ENCODE peak calls at places on chromosomes 11 and 22, in four cellular contexts. One of them, this sample, is unnamed.

GRCh38 chr11:112962854-112963367 is 1.7 kb downstream of the NCAM1 start:
- DNase-seq in activated naive CD4-positive, alpha-beta T cell treated with anti-CD3 and anti-CD28 coated beads for 36 hours: no peak
- DNase-seq in ACHN: peak
- DNase-seq in NCI-H2081 treated with DMSO at 0.1 percent for 48 hours: peak
- DNase-seq in this sample: no peak

GRCh38 chr22:22684605-22685561 is 40.5 kb downstream of the GGTLC2 start:
- DNase-seq in NCI-H2081 treated with DMSO at 0.1 percent for 48 hours: no peak
- DNase-seq in ACHN: peak
- DNase-seq in activated naive CD4-positive, alpha-beta T cell treated with anti-CD3 and anti-CD28 coated beads for 36 hours: peak
- DNase-seq in this sample: no peak

GRCh38 chr11:111846640-111847039 is 24.7 kb downstream of the ALG9 start:
- DNase-seq in activated naive CD4-positive, alpha-beta T cell treated with anti-CD3 and anti-CD28 coated beads for 36 hours: no peak
- DNase-seq in NCI-H2081 treated with DMSO at 0.1 percent for 48 hours: no peak
- DNase-seq in ACHN: no peak
- DNase-seq in this sample: no peak

GRCh38 chr11:16086229-16086628 is 270.1 kb downstream of the SOX6 start:
- DNase-seq in activated naive CD4-positive, alpha-beta T cell treated with anti-CD3 and anti-CD28 coated beads for 36 hours: no peak
- DNase-seq in NCI-H2081 treated with DMSO at 0.1 percent for 48 hours: no peak
- DNase-seq in ACHN: no peak
- DNase-seq in this sample: no peak

GRCh38 chr11:108037636-108038035 is 28.9 kb downstream of the CUL5 start:
- DNase-seq in NCI-H2081 treated with DMSO at 0.1 percent for 48 hours: no peak
- DNase-seq in activated naive CD4-positive, alpha-beta T cell treated with anti-CD3 and anti-CD28 coated beads for 36 hours: no peak
- DNase-seq in ACHN: no peak
- DNase-seq in this sample: no peak

GRCh38 chr11:68677432-68677831 is 6.9 kb upstream of the GAL start:
- DNase-seq in ACHN: peak
- DNase-seq in activated naive CD4-positive, alpha-beta T cell treated with anti-CD3 and anti-CD28 coated beads for 36 hours: no peak
- DNase-seq in NCI-H2081 treated with DMSO at 0.1 percent for 48 hours: no peak
- DNase-seq in this sample: peak

GRCh38 chr11:95419915-95420314 is 188.9 kb upstream of the SESN3 start:
- DNase-seq in NCI-H2081 treated with DMSO at 0.1 percent for 48 hours: no peak
- DNase-seq in ACHN: no peak
- DNase-seq in activated naive CD4-positive, alpha-beta T cell treated with anti-CD3 and anti-CD28 coated beads for 36 hours: no peak
- DNase-seq in this sample: no peak

GRCh38 chr11:111586305-111586915 is 15.8 kb upstream of the SIK2 start:
- DNase-seq in ACHN: peak
- DNase-seq in activated naive CD4-positive, alpha-beta T cell treated with anti-CD3 and anti-CD28 coated beads for 36 hours: peak
- DNase-seq in NCI-H2081 treated with DMSO at 0.1 percent for 48 hours: peak
- DNase-seq in this sample: no peak

GRCh38 chr11:66045177-66045639 is 3.8 kb downstream of the GAL3ST3 start:
- DNase-seq in activated naive CD4-positive, alpha-beta T cell treated with anti-CD3 and anti-CD28 coated beads for 36 hours: peak
- DNase-seq in ACHN: peak
- DNase-seq in NCI-H2081 treated with DMSO at 0.1 percent for 48 hours: no peak
- DNase-seq in this sample: no peak

GRCh38 chr11:69718147-69718546 is 14.3 kb upstream of the FGF19 start:
- DNase-seq in ACHN: peak
- DNase-seq in NCI-H2081 treated with DMSO at 0.1 percent for 48 hours: no peak
- DNase-seq in activated naive CD4-positive, alpha-beta T cell treated with anti-CD3 and anti-CD28 coated beads for 36 hours: peak
- DNase-seq in this sample: no peak

GRCh38 chr22:24498826-24499225 is 3.7 kb downstream of the UPB1 start:
- DNase-seq in activated naive CD4-positive, alpha-beta T cell treated with anti-CD3 and anti-CD28 coated beads for 36 hours: no peak
- DNase-seq in NCI-H2081 treated with DMSO at 0.1 percent for 48 hours: no peak
- DNase-seq in ACHN: no peak
- DNase-seq in this sample: no peak

GRCh38 chr11:104339383-104339831 is 175.5 kb upstream of the PDGFD start:
- DNase-seq in ACHN: no peak
- DNase-seq in activated naive CD4-positive, alpha-beta T cell treated with anti-CD3 and anti-CD28 coated beads for 36 hours: no peak
- DNase-seq in NCI-H2081 treated with DMSO at 0.1 percent for 48 hours: no peak
- DNase-seq in this sample: no peak

GRCh38 chr11:83847635-83848034 is 561.5 kb upstream of the CCDC90B start:
- DNase-seq in activated naive CD4-positive, alpha-beta T cell treated with anti-CD3 and anti-CD28 coated beads for 36 hours: no peak
- DNase-seq in NCI-H2081 treated with DMSO at 0.1 percent for 48 hours: no peak
- DNase-seq in ACHN: no peak
- DNase-seq in this sample: no peak

GRCh38 chr11:1232328-1233321 is 9.8 kb downstream of the MUC5B start:
- DNase-seq in NCI-H2081 treated with DMSO at 0.1 percent for 48 hours: no peak
- DNase-seq in activated naive CD4-positive, alpha-beta T cell treated with anti-CD3 and anti-CD28 coated beads for 36 hours: no peak
- DNase-seq in ACHN: no peak
- DNase-seq in this sample: no peak

GRCh38 chr11:132030896-132031295 is 660.5 kb downstream of the NTM start:
- DNase-seq in ACHN: no peak
- DNase-seq in activated naive CD4-positive, alpha-beta T cell treated with anti-CD3 and anti-CD28 coated beads for 36 hours: no peak
- DNase-seq in NCI-H2081 treated with DMSO at 0.1 percent for 48 hours: no peak
- DNase-seq in this sample: no peak

GRCh38 chr22:18000441-18001039 is 23.8 kb downstream of the MICAL3 start:
- DNase-seq in ACHN: no peak
- DNase-seq in activated naive CD4-positive, alpha-beta T cell treated with anti-CD3 and anti-CD28 coated beads for 36 hours: no peak
- DNase-seq in NCI-H2081 treated with DMSO at 0.1 percent for 48 hours: no peak
- DNase-seq in this sample: no peak

GRCh38 chr11:47348859-47349258 is 3.6 kb downstream of the MYBPC3 start:
- DNase-seq in activated naive CD4-positive, alpha-beta T cell treated with anti-CD3 and anti-CD28 coated beads for 36 hours: peak
- DNase-seq in NCI-H2081 treated with DMSO at 0.1 percent for 48 hours: no peak
- DNase-seq in ACHN: peak
- DNase-seq in this sample: no peak

GRCh38 chr11:110728883-110729282 is 16.6 kb upstream of the ARHGAP20 start:
- DNase-seq in ACHN: no peak
- DNase-seq in NCI-H2081 treated with DMSO at 0.1 percent for 48 hours: no peak
- DNase-seq in activated naive CD4-positive, alpha-beta T cell treated with anti-CD3 and anti-CD28 coated beads for 36 hours: no peak
- DNase-seq in this sample: no peak

GRCh38 chr11:69486056-69486772 is 4.8 kb downstream of the LINC01488 start:
- DNase-seq in NCI-H2081 treated with DMSO at 0.1 percent for 48 hours: no peak
- DNase-seq in ACHN: no peak
- DNase-seq in activated naive CD4-positive, alpha-beta T cell treated with anti-CD3 and anti-CD28 coated beads for 36 hours: no peak
- DNase-seq in this sample: no peak

GRCh38 chr11:118911113-118911879 is 14.4 kb downstream of the BCL9L start:
- DNase-seq in NCI-H2081 treated with DMSO at 0.1 percent for 48 hours: no peak
- DNase-seq in ACHN: peak
- DNase-seq in activated naive CD4-positive, alpha-beta T cell treated with anti-CD3 and anti-CD28 coated beads for 36 hours: peak
- DNase-seq in this sample: no peak

GRCh38 chr11:72072348-72072747 is 8.0 kb downstream of the NUMA1 start:
- DNase-seq in activated naive CD4-positive, alpha-beta T cell treated with anti-CD3 and anti-CD28 coated beads for 36 hours: peak
- DNase-seq in NCI-H2081 treated with DMSO at 0.1 percent for 48 hours: no peak
- DNase-seq in ACHN: peak
- DNase-seq in this sample: no peak

GRCh38 chr22:50626856-50627451 is 998 bp downstream of the ARSA start:
- DNase-seq in ACHN: no peak
- DNase-seq in NCI-H2081 treated with DMSO at 0.1 percent for 48 hours: no peak
- DNase-seq in activated naive CD4-positive, alpha-beta T cell treated with anti-CD3 and anti-CD28 coated beads for 36 hours: no peak
- DNase-seq in this sample: no peak

GRCh38 chr22:37419370-37419915 is 7.8 kb downstream of the ELFN2 start:
- DNase-seq in NCI-H2081 treated with DMSO at 0.1 percent for 48 hours: no peak
- DNase-seq in ACHN: no peak
- DNase-seq in activated naive CD4-positive, alpha-beta T cell treated with anti-CD3 and anti-CD28 coated beads for 36 hours: no peak
- DNase-seq in this sample: no peak

GRCh38 chr11:93952082-93952780 is 68.9 kb upstream of the HEPHL1 start:
- DNase-seq in activated naive CD4-positive, alpha-beta T cell treated with anti-CD3 and anti-CD28 coated beads for 36 hours: no peak
- DNase-seq in ACHN: no peak
- DNase-seq in NCI-H2081 treated with DMSO at 0.1 percent for 48 hours: no peak
- DNase-seq in this sample: no peak

GRCh38 chr11:130549393-130549999 is 101.1 kb downstream of the ADAMTS15 start:
- DNase-seq in NCI-H2081 treated with DMSO at 0.1 percent for 48 hours: no peak
- DNase-seq in activated naive CD4-positive, alpha-beta T cell treated with anti-CD3 and anti-CD28 coated beads for 36 hours: no peak
- DNase-seq in ACHN: no peak
- DNase-seq in this sample: no peak

GRCh38 chr22:29353860-29354259 is 34.5 kb downstream of the AP1B1 start:
- DNase-seq in activated naive CD4-positive, alpha-beta T cell treated with anti-CD3 and anti-CD28 coated beads for 36 hours: no peak
- DNase-seq in NCI-H2081 treated with DMSO at 0.1 percent for 48 hours: no peak
- DNase-seq in ACHN: no peak
- DNase-seq in this sample: no peak

GRCh38 chr11:94007906-94008305 is 13.2 kb upstream of the HEPHL1 start:
- DNase-seq in activated naive CD4-positive, alpha-beta T cell treated with anti-CD3 and anti-CD28 coated beads for 36 hours: no peak
- DNase-seq in ACHN: no peak
- DNase-seq in NCI-H2081 treated with DMSO at 0.1 percent for 48 hours: no peak
- DNase-seq in this sample: no peak

GRCh38 chr22:44802956-44803355 is 50.6 kb downstream of the ARHGAP8 start:
- DNase-seq in ACHN: no peak
- DNase-seq in NCI-H2081 treated with DMSO at 0.1 percent for 48 hours: no peak
- DNase-seq in activated naive CD4-positive, alpha-beta T cell treated with anti-CD3 and anti-CD28 coated beads for 36 hours: no peak
- DNase-seq in this sample: no peak

GRCh38 chr11:23217072-23217471 is 356.8 kb upstream of the CCDC179 start:
- DNase-seq in NCI-H2081 treated with DMSO at 0.1 percent for 48 hours: no peak
- DNase-seq in ACHN: no peak
- DNase-seq in activated naive CD4-positive, alpha-beta T cell treated with anti-CD3 and anti-CD28 coated beads for 36 hours: no peak
- DNase-seq in this sample: no peak

GRCh38 chr11:619625-620050 is 3.9 kb upstream of the IRF7 start:
- DNase-seq in NCI-H2081 treated with DMSO at 0.1 percent for 48 hours: no peak
- DNase-seq in ACHN: no peak
- DNase-seq in activated naive CD4-positive, alpha-beta T cell treated with anti-CD3 and anti-CD28 coated beads for 36 hours: no peak
- DNase-seq in this sample: no peak